ENCODE peak calls at places on chromosomes 12 and 14, in nine cellular contexts. H is thyroid gland; U is CD8-positive, alpha-beta T cell; E is spleen; Y is aorta; T is fibroblast of lung; N is BE2C; M is lower lobe of right lung; W is GM06990. O is an unnamed sample.

GRCh38 chr12:46493352-46494209 is 121.0 kb upstream of the SLC38A2 start:
- DNase-seq in H (no peak), U (no peak), E (no peak), Y (no peak), T (peak; percentile 38), N (no peak), M (no peak), W (no peak), O (no peak)

GRCh38 chr14:92686763-92687427 is 61.5 kb downstream of the LGMN start:
- DNase-seq in H (peak; percentile 82), U (peak; percentile 54), E (peak; percentile 91), Y (peak; percentile 85), T (peak; percentile 56), N (peak; percentile 89), M (peak; percentile 84), W (peak; percentile 63), O (peak; percentile 58)

GRCh38 chr14:101183376-101184103 is 280.0 kb upstream of the RTL1 start:
- DNase-seq in H (no peak), U (no peak), E (peak; percentile 66), Y (no peak), T (peak; percentile 5), N (peak; percentile 44), M (no peak), W (no peak), O (no peak)

GRCh38 chr12:78189656-78190055 is 359.0 kb downstream of the NAV3 start:
- DNase-seq in H (no peak), U (no peak), E (no peak), Y (no peak), T (peak; percentile 60), N (no peak), M (no peak), W (no peak), O (no peak)

GRCh38 chr12:4148418-4149056 is 125.0 kb upstream of the CCND2 start:
- DNase-seq in H (peak; percentile 48), U (peak; percentile 60), E (peak; percentile 96), Y (peak; percentile 79), T (no peak), N (no peak), M (peak; percentile 77), W (peak; percentile 87), O (no peak)

GRCh38 chr12:111274820-111275219 is 94.1 kb downstream of the PHETA1 start:
- DNase-seq in H (no peak), U (no peak), E (no peak), Y (no peak), T (no peak), N (no peak), M (no peak), W (no peak), O (no peak)

GRCh38 chr14:20632831-20633771 is 8.4 kb downstream of the OR6S1 start:
- DNase-seq in H (peak; percentile 33), U (peak; percentile 41), E (peak; percentile 67), Y (no peak), T (peak; percentile 65), N (peak; percentile 81), M (no peak), W (peak; percentile 71), O (peak; percentile 82)

GRCh38 chr12:94495458-94496137 is 35.9 kb upstream of the CEP83 start:
- DNase-seq in H (no peak), U (no peak), E (no peak), Y (no peak), T (no peak), N (no peak), M (no peak), W (no peak), O (no peak)

DNA sequence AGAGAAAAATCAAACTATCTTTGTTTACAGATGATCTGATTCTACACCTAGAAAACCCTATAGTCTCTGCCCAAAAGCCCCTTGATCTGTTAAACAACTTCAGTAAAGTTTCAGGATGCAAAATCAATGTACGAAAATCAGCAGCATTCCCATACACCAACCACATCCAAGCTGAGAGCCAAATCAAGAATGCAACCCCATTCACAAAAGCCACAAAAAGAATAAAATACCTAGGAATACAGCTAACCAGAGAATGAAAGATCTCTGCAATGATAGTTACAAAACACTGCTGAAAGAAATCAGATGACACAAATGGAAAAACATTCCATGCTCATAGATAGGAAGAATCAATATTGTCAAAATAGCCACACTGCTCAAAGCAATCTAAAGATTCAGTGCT is 265.7 kb downstream of the AEBP2 start:
- DNase-seq in H (no peak), U (no peak), E (no peak), Y (no peak), T (no peak), N (no peak), M (no peak), W (no peak), O (no peak)
- H3K27me3 ChIP-seq in H (no peaks in the 10 kb centered on the region), U (no peaks in the 10 kb centered on the region), E (no peaks in the 10 kb centered on the region), Y (no peaks in the 10 kb centered on the region), T (no peaks in the 10 kb centered on the region), N (no peaks in the 10 kb centered on the region), M (no peaks in the 10 kb centered on the region), W (no peaks in the 10 kb centered on the region), O (no peaks in the 10 kb centered on the region)

GRCh38 chr12:53974084-53975018 is at the start of gene HOTAIR:
- DNase-seq in H (no peak), U (no peak), E (no peak), Y (no peak), T (no peak), N (peak; percentile 58), M (no peak), W (peak; percentile 66), O (peak; percentile 89)

GRCh38 chr12:53976172-53976822 is 1.5 kb upstream of the HOTAIR start:
- DNase-seq in H (no peak), U (no peak), E (no peak), Y (no peak), T (no peak), N (no peak), M (no peak), W (no peak), O (peak; percentile 63)

GRCh38 chr12:53975816-53976152 is 1.0 kb upstream of the HOTAIR start:
- DNase-seq in H (no peak), U (no peak), E (no peak), Y (no peak), T (no peak), N (no peak), M (no peak), W (no peak), O (no peak)

GRCh38 chr12:53976823-53977595 is 2.3 kb upstream of the HOTAIR start:
- DNase-seq in H (no peak), U (no peak), E (no peak), Y (no peak), T (no peak), N (no peak), M (no peak), W (no peak), O (peak; percentile 43)

DNA sequence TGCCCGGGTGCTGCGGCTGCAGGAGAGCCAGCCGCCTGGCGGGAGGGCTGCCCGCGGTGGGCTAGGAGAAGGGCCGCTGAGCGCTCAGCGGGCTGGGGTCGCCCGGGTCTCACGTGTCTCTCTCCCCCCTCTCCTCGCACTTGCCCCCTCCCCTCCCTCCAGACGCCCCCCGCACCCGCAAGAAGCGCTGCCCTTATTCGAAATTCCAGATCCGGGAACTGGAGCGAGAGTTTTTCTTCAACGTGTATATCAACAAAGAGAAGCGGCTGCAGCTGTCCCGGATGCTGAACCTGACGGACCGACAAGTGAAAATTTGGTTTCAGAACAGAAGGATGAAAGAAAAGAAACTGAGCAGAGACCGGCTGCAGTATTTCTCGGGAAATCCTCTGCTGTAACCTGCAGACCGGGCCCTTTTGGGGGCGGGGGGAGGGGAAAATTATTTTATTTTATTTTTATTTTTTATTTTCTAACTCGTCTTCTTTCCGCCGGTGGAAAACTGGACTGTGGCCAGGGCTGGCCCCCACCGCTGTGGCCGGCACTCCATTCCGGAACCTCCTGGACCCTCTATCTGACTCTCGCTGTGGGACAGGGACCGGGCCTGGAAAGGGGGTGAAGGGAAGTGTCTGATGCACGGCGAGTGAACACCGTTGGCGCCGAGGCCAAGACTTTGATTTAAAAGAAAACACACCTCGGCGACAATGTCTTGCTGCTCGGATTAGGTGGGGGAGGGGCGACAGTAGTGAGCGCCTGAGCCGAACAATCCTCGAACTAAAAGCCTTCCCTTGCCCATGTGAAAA is 463 bp upstream of the HOTAIR start:
- DNase-seq in H (no peak), U (no peak), E (no peak), Y (no peak), T (no peak), N (no peak), M (no peak), W (no peak), O (no peak)
- H3K27me3 ChIP-seq in H (peaks cover 86% of the 10 kb centered on the region), U (peaks cover 93% of the 10 kb centered on the region), E (peaks cover 29% of the 10 kb centered on the region), Y (no peaks in the 10 kb centered on the region), T (peaks cover 92% of the 10 kb centered on the region), N (peaks cover 23% of the 10 kb centered on the region), M (peaks cover 97% of the 10 kb centered on the region), W (peaks cover 1% of the 10 kb centered on the region), O (no peaks in the 10 kb centered on the region)

GRCh38 chr14:67718265-67718664 is 16.6 kb downstream of the RDH12 start:
- DNase-seq in H (no peak), U (no peak), E (no peak), Y (no peak), T (no peak), N (no peak), M (no peak), W (no peak), O (no peak)

GRCh38 chr14:67725171-67725570 is 23.5 kb downstream of the RDH12 start:
- DNase-seq in H (no peak), U (no peak), E (no peak), Y (no peak), T (no peak), N (no peak), M (no peak), W (no peak), O (no peak)

GRCh38 chr14:67719866-67720265 is 18.2 kb downstream of the RDH12 start:
- DNase-seq in H (no peak), U (no peak), E (no peak), Y (no peak), T (no peak), N (no peak), M (no peak), W (no peak), O (no peak)

GRCh38 chr14:67722293-67722692 is 20.6 kb downstream of the RDH12 start:
- DNase-seq in H (peak; percentile 85), U (no peak), E (no peak), Y (peak; percentile 74), T (peak; percentile 50), N (peak; percentile 36), M (no peak), W (no peak), O (peak; percentile 61)

GRCh38 chr14:67721851-67722250 is 20.2 kb downstream of the RDH12 start:
- DNase-seq in H (no peak), U (no peak), E (no peak), Y (no peak), T (no peak), N (no peak), M (no peak), W (no peak), O (no peak)
- H3K27me3 ChIP-seq in H (no peaks in the 10 kb centered on the region), U (peaks cover 6% of the 10 kb centered on the region), E (no peaks in the 10 kb centered on the region), Y (no peaks in the 10 kb centered on the region), T (peaks cover 24% of the 10 kb centered on the region), N (no peaks in the 10 kb centered on the region), M (no peaks in the 10 kb centered on the region), W (no peaks in the 10 kb centered on the region), O (no peaks in the 10 kb centered on the region)

GRCh38 chr14:90049390-90049789 is 12.4 kb upstream of the KCNK13 start:
- DNase-seq in H (no peak), U (no peak), E (no peak), Y (no peak), T (no peak), N (peak; percentile 42), M (no peak), W (no peak), O (no peak)

GRCh38 chr14:90054803-90055202 is 7.0 kb upstream of the KCNK13 start:
- DNase-seq in H (no peak), U (no peak), E (no peak), Y (no peak), T (no peak), N (no peak), M (no peak), W (no peak), O (peak; percentile 4)

GRCh38 chr14:90050271-90050670 is 11.5 kb upstream of the KCNK13 start:
- DNase-seq in H (no peak), U (no peak), E (no peak), Y (no peak), T (no peak), N (no peak), M (no peak), W (no peak), O (no peak)

GRCh38 chr14:90056821-90057220 is 5.0 kb upstream of the KCNK13 start:
- DNase-seq in H (no peak), U (no peak), E (no peak), Y (no peak), T (no peak), N (no peak), M (no peak), W (no peak), O (no peak)

GRCh38 chr14:90053044-90053443 is 8.8 kb upstream of the KCNK13 start:
- DNase-seq in H (no peak), U (no peak), E (no peak), Y (no peak), T (no peak), N (no peak), M (no peak), W (no peak), O (no peak)
- H3K27me3 ChIP-seq in H (no peaks in the 10 kb centered on the region), U (no peaks in the 10 kb centered on the region), E (no peaks in the 10 kb centered on the region), Y (no peaks in the 10 kb centered on the region), T (no peaks in the 10 kb centered on the region), N (no peaks in the 10 kb centered on the region), M (peaks cover 46% of the 10 kb centered on the region), W (no peaks in the 10 kb centered on the region), O (no peaks in the 10 kb centered on the region)

O was measured in MG63.